ENCODE peak calls at places on chromosomes 4 and X, in seven cellular contexts. E is stomach, F is cardiac fibroblast, P is body of pancreas, L is upper lobe of right lung, O is adrenal gland, G is astrocyte. K is an unnamed sample.

GRCh38 chr4:92121099-92121498 is 182.7 kb upstream of the GRID2 start:
- DNase-seq in E (peak; percentile 28), F (no peak), P (peak; percentile 76), L (no peak), O (no peak), G (peak; percentile 27), K (no peak)

GRCh38 chr4:77154761-77155499 is 2.1 kb upstream of the CCNG2 start:
- DNase-seq in E (no peak), F (no peak), P (no peak), L (no peak), O (no peak), G (no peak), K (no peak)

GRCh38 chr4:65566473-65566872 is 103.8 kb downstream of the EPHA5 start:
- DNase-seq in E (no peak), F (no peak), P (no peak), L (no peak), O (no peak), G (no peak), K (no peak)

GRCh38 chr4:73092868-73093267 is 23.4 kb upstream of the COX18 start:
- DNase-seq in E (no peak), F (no peak), P (no peak), L (no peak), O (no peak), G (no peak), K (no peak)

GRCh38 chr4:56134272-56134671 is 185.5 kb downstream of the CEP135 start:
- DNase-seq in E (no peak), F (peak; percentile 90), P (peak; percentile 44), L (no peak), O (peak; percentile 79), G (peak; percentile 91), K (peak; percentile 98)

GRCh38 chr4:146245246-146245645 is 30.9 kb downstream of the REELD1 start:
- DNase-seq in E (peak; percentile 38), F (peak; percentile 11), P (no peak), L (no peak), O (no peak), G (peak; percentile 14), K (no peak)

GRCh38 chr4:96154676-96155075 is 314.8 kb downstream of the PDHA2 start:
- DNase-seq in E (no peak), F (no peak), P (no peak), L (no peak), O (no peak), G (peak; percentile 64), K (no peak)

GRCh38 chr4:84150177-84150576 is 348.9 kb downstream of the NKX6-1 start:
- DNase-seq in E (no peak), F (no peak), P (no peak), L (no peak), O (no peak), G (no peak), K (no peak)

GRCh38 chr4:151810476-151810875 is 49.7 kb upstream of the GATB start:
- DNase-seq in E (no peak), F (no peak), P (no peak), L (no peak), O (no peak), G (no peak), K (no peak)

GRCh38 chrX:20514358-20514757 is 247.6 kb upstream of the RPS6KA3 start:
- DNase-seq in E (no peak), F (peak; percentile 80), P (peak; percentile 2), L (no peak), O (no peak), G (peak; percentile 84), K (peak; percentile 68)

GRCh38 chr4:103915224-103915869 is 195.6 kb upstream of the TACR3 start:
- DNase-seq in E (no peak), F (peak; percentile 38), P (no peak), L (no peak), O (no peak), G (no peak), K (peak; percentile 27)

GRCh38 chr4:181293014-181293413 is 950.2 kb upstream of the TENM3 start:
- DNase-seq in E (no peak), F (no peak), P (no peak), L (no peak), O (no peak), G (no peak), K (no peak)

GRCh38 chrX:15973299-15973698 is 118.7 kb upstream of the AP1S2 start:
- DNase-seq in E (no peak), F (peak; percentile 48), P (peak; percentile 5), L (no peak), O (peak; percentile 57), G (peak; percentile 1), K (peak; percentile 51)

GRCh38 chr4:148850257-148850995 is 408.2 kb upstream of the NR3C2 start:
- DNase-seq in E (no peak), F (no peak), P (peak; percentile 69), L (no peak), O (no peak), G (no peak), K (peak; percentile 1)

GRCh38 chr4:85823295-85823694 is 348.3 kb downstream of the ARHGAP24 start:
- DNase-seq in E (no peak), F (peak; percentile 69), P (no peak), L (no peak), O (no peak), G (no peak), K (peak; percentile 45)

GRCh38 chr4:184310171-184310567 is 92.5 kb upstream of the ENPP6 start:
- DNase-seq in E (no peak), F (peak; percentile 19), P (peak; percentile 43), L (no peak), O (peak; percentile 55), G (no peak), K (no peak)

GRCh38 chr4:13984996-13985780 is 357.7 kb upstream of the BOD1L1 start:
- DNase-seq in E (no peak), F (peak; percentile 83), P (peak; percentile 36), L (no peak), O (peak; percentile 71), G (peak; percentile 92), K (peak; percentile 54)

GRCh38 chr4:135120190-135120589 is 918.6 kb upstream of the PABPC4L start:
- DNase-seq in E (no peak), F (peak; percentile 1), P (no peak), L (no peak), O (no peak), G (no peak), K (peak; percentile 67)

GRCh38 chr4:124111922-124112321 is 600.6 kb downstream of the ANKRD50 start:
- DNase-seq in E (no peak), F (peak; percentile 97), P (peak; percentile 17), L (no peak), O (peak; percentile 53), G (peak; percentile 76), K (peak; percentile 97)

GRCh38 chr4:3157366-3157765 is 82.9 kb downstream of the HTT start:
- DNase-seq in E (no peak), F (no peak), P (no peak), L (no peak), O (no peak), G (no peak), K (no peak)

GRCh38 chr4:126318376-126318775 is 1003.6 kb downstream of the FAT4 start:
- DNase-seq in E (no peak), F (no peak), P (no peak), L (no peak), O (no peak), G (no peak), K (no peak)

DNA sequence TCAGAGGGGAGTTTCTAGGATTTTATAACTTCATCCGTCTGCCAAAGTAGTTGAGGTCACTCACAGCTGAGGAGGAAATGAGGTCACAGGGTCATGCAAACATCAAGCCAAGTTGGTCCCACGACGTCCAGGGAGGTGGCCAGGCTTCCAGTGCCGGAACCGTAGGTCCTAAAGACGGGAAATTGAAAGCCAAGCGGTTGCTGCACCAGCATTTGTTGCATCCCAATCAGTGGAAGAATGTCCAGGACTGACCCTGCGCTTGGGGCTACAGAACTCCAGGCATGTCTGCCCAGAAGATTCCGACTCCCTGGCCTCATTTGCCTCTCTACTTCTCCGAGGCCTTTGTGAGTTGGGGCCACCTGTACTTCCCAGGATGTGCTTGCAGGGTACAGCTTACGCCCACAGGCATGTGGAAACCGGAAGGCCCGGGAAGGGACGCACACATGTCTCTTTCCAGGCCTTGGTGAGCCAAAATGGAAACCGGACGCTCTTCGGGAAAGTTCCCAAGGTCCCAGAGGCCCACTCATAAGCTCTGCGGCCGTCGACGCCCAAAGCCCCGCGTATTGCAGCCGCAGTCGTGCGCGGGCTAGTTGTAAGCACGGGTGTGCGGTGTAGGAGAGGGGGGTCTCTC is 9.4 kb downstream of the PRDM8 start:
- DNase-seq in E (no peak), F (peak; percentile 82), P (no peak), L (no peak), O (no peak), G (no peak), K (peak; percentile 79)
- H3K4me3 ChIP-seq in E (no peak overlapping the region), F (no peak overlapping the region), P (no peak overlapping the region), L (no peak overlapping the region), O (no peak overlapping the region), G (no peak overlapping the region), K (no peak overlapping the region)

GRCh38 chrX:57607295-57608187 is 15.7 kb downstream of the ZXDB start:
- DNase-seq in E (no peak), F (no peak), P (no peak), L (no peak), O (no peak), G (no peak), K (no peak)
- H3K4me3 ChIP-seq in E (no peak overlapping the region), F (no peak overlapping the region), P (no peak overlapping the region), L (no peak overlapping the region), O (no peak overlapping the region), G (no peak overlapping the region), K (no peak overlapping the region)

GRCh38 chrX:29648161-29648560 is 567.2 kb upstream of the MAGEB2 start:
- DNase-seq in E (no peak), F (no peak), P (no peak), L (no peak), O (no peak), G (no peak), K (no peak)
- H3K4me3 ChIP-seq in E (no peak overlapping the region), F (no peak overlapping the region), P (no peak overlapping the region), L (no peak overlapping the region), O (no peak overlapping the region), G (no peak overlapping the region), K (no peak overlapping the region)

DNA sequence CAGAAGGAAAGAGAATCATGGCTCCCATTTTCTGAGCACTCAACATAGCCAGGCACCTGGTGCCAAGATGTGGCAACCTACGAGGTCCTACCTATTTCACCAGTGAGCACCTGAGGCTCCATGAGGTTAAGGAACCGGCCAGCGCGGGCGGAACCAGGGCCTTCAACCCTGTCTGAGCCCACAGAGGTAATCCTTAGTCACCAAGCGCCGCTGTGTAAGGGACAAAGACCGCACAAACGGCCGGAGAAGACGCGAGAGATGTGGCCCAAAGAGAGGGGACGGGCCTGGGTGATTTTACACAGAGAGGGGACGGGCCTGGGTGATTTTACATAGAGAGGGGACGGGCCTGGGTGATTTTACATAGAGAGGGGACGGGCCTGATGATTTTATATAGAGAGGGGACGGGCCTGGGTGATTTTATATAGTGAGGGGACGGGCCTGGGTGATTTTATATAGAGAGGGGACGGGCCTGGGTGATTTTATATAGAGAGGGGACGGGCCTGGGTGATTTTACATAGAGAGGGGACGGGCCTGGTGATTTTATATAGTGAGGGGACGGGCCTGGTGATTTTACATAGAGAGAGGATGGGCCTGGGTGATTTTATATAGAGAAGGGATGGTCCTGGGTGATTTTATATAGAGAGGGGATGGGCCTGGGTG is 114.2 kb downstream of the SMIM20 start:
- DNase-seq in E (no peak), F (no peak), P (no peak), L (no peak), O (peak; percentile 48), G (no peak), K (no peak)
- H3K4me3 ChIP-seq in E (no peak overlapping the region), F (no peak overlapping the region), P (no peak overlapping the region), L (no peak overlapping the region), O (no peak overlapping the region), G (no peak overlapping the region), K (no peak overlapping the region)

GRCh38 chr4:8857682-8858187 is 13.9 kb downstream of the HMX1 start:
- DNase-seq in E (no peak), F (no peak), P (no peak), L (no peak), O (no peak), G (no peak), K (no peak)
- H3K4me3 ChIP-seq in E (peak overlapping the region; percentile 23), F (no peak overlapping the region), P (no peak overlapping the region), L (no peak overlapping the region), O (no peak overlapping the region), G (no peak overlapping the region), K (no peak overlapping the region)